ENCODE peak calls at places on chromosome 2, in five cellular contexts. One of them, this sample, is unnamed.

GRCh38 chr2:241109210-241110088 is 7.4 kb upstream of the MTERF4 start:
- DNase-seq in endothelial cell of umbilical vein: no peak
- DNase-seq in astrocyte: no peak
- DNase-seq in HCT116: no peak
- DNase-seq in neural progenitor cell: no peak
- DNase-seq in this sample: no peak

GRCh38 chr2:85913854-85914524 is 25.2 kb upstream of the ST3GAL5 start:
- DNase-seq in endothelial cell of umbilical vein: no peak
- DNase-seq in astrocyte: no peak
- DNase-seq in HCT116: no peak
- DNase-seq in neural progenitor cell: no peak
- DNase-seq in this sample: no peak

GRCh38 chr2:16653083-16653375 is 12.6 kb downstream of the CYRIA start:
- DNase-seq in endothelial cell of umbilical vein: no peak
- DNase-seq in astrocyte: no peak
- DNase-seq in HCT116: no peak
- DNase-seq in neural progenitor cell: no peak
- DNase-seq in this sample: no peak

GRCh38 chr2:197946562-197946961 is 142.2 kb downstream of the PLCL1 start:
- DNase-seq in endothelial cell of umbilical vein: no peak
- DNase-seq in astrocyte: no peak
- DNase-seq in HCT116: no peak
- DNase-seq in neural progenitor cell: peak
- DNase-seq in this sample: no peak

GRCh38 chr2:1224901-1225300 is 188.4 kb upstream of the TPO start:
- DNase-seq in endothelial cell of umbilical vein: no peak
- DNase-seq in astrocyte: no peak
- DNase-seq in HCT116: no peak
- DNase-seq in neural progenitor cell: no peak
- DNase-seq in this sample: no peak

GRCh38 chr2:112487444-112487961 is 5.5 kb downstream of the TTL start:
- DNase-seq in endothelial cell of umbilical vein: no peak
- DNase-seq in astrocyte: no peak
- DNase-seq in HCT116: no peak
- DNase-seq in neural progenitor cell: no peak
- DNase-seq in this sample: no peak

GRCh38 chr2:19132967-19133366 is 225.5 kb downstream of the OSR1 start:
- DNase-seq in endothelial cell of umbilical vein: no peak
- DNase-seq in astrocyte: no peak
- DNase-seq in HCT116: no peak
- DNase-seq in neural progenitor cell: no peak
- DNase-seq in this sample: no peak

GRCh38 chr2:128411431-128411830 is 92.8 kb upstream of the HS6ST1 start:
- DNase-seq in endothelial cell of umbilical vein: no peak
- DNase-seq in astrocyte: no peak
- DNase-seq in HCT116: no peak
- DNase-seq in neural progenitor cell: no peak
- DNase-seq in this sample: no peak

GRCh38 chr2:236642584-236643291 is 73.1 kb downstream of the ACKR3 start:
- DNase-seq in endothelial cell of umbilical vein: peak
- DNase-seq in astrocyte: peak
- DNase-seq in HCT116: no peak
- DNase-seq in neural progenitor cell: no peak
- DNase-seq in this sample: no peak

GRCh38 chr2:65186093-65186868 is 41.4 kb upstream of the ACTR2 start:
- DNase-seq in endothelial cell of umbilical vein: peak
- DNase-seq in astrocyte: no peak
- DNase-seq in HCT116: no peak
- DNase-seq in neural progenitor cell: no peak
- DNase-seq in this sample: no peak

GRCh38 chr2:85504434-85505261 is 34.3 kb upstream of the MAT2A start:
- DNase-seq in endothelial cell of umbilical vein: peak
- DNase-seq in astrocyte: peak
- DNase-seq in HCT116: peak
- DNase-seq in neural progenitor cell: no peak
- DNase-seq in this sample: peak

GRCh38 chr2:144596074-144596871 is 76.4 kb upstream of the ZEB2 start:
- DNase-seq in endothelial cell of umbilical vein: peak
- DNase-seq in astrocyte: peak
- DNase-seq in HCT116: no peak
- DNase-seq in neural progenitor cell: peak
- DNase-seq in this sample: no peak

GRCh38 chr2:112706170-112706664 is 14.6 kb upstream of the NT5DC4 start:
- DNase-seq in endothelial cell of umbilical vein: no peak
- DNase-seq in astrocyte: peak
- DNase-seq in HCT116: no peak
- DNase-seq in neural progenitor cell: no peak
- DNase-seq in this sample: no peak

GRCh38 chr2:64989982-64990614 is 899 bp downstream of the SLC1A4 start:
- DNase-seq in endothelial cell of umbilical vein: peak
- DNase-seq in astrocyte: no peak
- DNase-seq in HCT116: no peak
- DNase-seq in neural progenitor cell: peak
- DNase-seq in this sample: peak

GRCh38 chr2:68098398-68098797 is 35.6 kb upstream of the C1D start:
- DNase-seq in endothelial cell of umbilical vein: no peak
- DNase-seq in astrocyte: no peak
- DNase-seq in HCT116: no peak
- DNase-seq in neural progenitor cell: no peak
- DNase-seq in this sample: no peak

GRCh38 chr2:177078416-177078815 is 134.2 kb upstream of the HNRNPA3 start:
- DNase-seq in endothelial cell of umbilical vein: no peak
- DNase-seq in astrocyte: no peak
- DNase-seq in HCT116: no peak
- DNase-seq in neural progenitor cell: no peak
- DNase-seq in this sample: no peak

GRCh38 chr2:40240067-40240466 is 211.8 kb downstream of the SLC8A1 start:
- DNase-seq in endothelial cell of umbilical vein: peak
- DNase-seq in astrocyte: peak
- DNase-seq in HCT116: no peak
- DNase-seq in neural progenitor cell: no peak
- DNase-seq in this sample: peak

GRCh38 chr2:62586981-62587380 is 81.0 kb upstream of the TMEM17 start:
- DNase-seq in endothelial cell of umbilical vein: no peak
- DNase-seq in astrocyte: peak
- DNase-seq in HCT116: no peak
- DNase-seq in neural progenitor cell: no peak
- DNase-seq in this sample: no peak

GRCh38 chr2:70709275-70709674 is 58.7 kb downstream of the ADD2 start:
- DNase-seq in endothelial cell of umbilical vein: no peak
- DNase-seq in astrocyte: peak
- DNase-seq in HCT116: no peak
- DNase-seq in neural progenitor cell: no peak
- DNase-seq in this sample: no peak

GRCh38 chr2:45890819-45891218 is 239.3 kb downstream of the PRKCE start:
- DNase-seq in endothelial cell of umbilical vein: no peak
- DNase-seq in astrocyte: no peak
- DNase-seq in HCT116: no peak
- DNase-seq in neural progenitor cell: no peak
- DNase-seq in this sample: no peak

GRCh38 chr2:27118525-27119329 is at the start of gene CGREF1:
- DNase-seq in endothelial cell of umbilical vein: peak
- DNase-seq in astrocyte: no peak
- DNase-seq in HCT116: no peak
- DNase-seq in neural progenitor cell: peak
- DNase-seq in this sample: peak

GRCh38 chr2:2123259-2123658 is 207.8 kb downstream of the MYT1L start:
- DNase-seq in endothelial cell of umbilical vein: no peak
- DNase-seq in astrocyte: no peak
- DNase-seq in HCT116: no peak
- DNase-seq in neural progenitor cell: no peak
- DNase-seq in this sample: no peak

GRCh38 chr2:76197842-76198448 is 487.2 kb upstream of the GCFC2 start:
- DNase-seq in endothelial cell of umbilical vein: peak
- DNase-seq in astrocyte: peak
- DNase-seq in HCT116: peak
- DNase-seq in neural progenitor cell: peak
- DNase-seq in this sample: peak

GRCh38 chr2:120771556-120772208 is 36.0 kb downstream of the GLI2 start:
- DNase-seq in endothelial cell of umbilical vein: no peak
- DNase-seq in astrocyte: peak
- DNase-seq in HCT116: no peak
- DNase-seq in neural progenitor cell: no peak
- DNase-seq in this sample: no peak

GRCh38 chr2:4502230-4502843 is 799.0 kb downstream of the DCDC2C start:
- DNase-seq in endothelial cell of umbilical vein: peak
- DNase-seq in astrocyte: no peak
- DNase-seq in HCT116: no peak
- DNase-seq in neural progenitor cell: no peak
- DNase-seq in this sample: no peak

DNA sequence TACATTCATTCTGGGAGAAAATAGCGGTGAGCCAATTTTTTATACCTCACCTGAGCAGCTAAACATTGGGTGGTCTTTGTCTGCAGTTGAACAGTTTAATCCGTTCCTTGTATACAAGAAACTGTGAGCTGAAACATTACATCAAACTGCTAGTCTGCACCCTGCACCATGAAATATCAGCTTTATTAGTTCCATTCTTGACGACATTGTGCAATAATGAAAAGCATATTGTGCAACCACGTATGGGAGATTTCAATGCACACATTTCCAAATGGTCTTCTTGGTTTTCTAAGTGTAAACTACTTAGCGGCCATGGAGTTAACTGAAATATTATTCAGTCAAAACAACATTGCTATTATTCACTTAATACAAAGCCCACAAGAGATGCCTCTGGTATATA is 127.3 kb downstream of the LPIN1 start:
- DNase-seq in endothelial cell of umbilical vein: no peak
- DNase-seq in astrocyte: no peak
- DNase-seq in HCT116: no peak
- DNase-seq in neural progenitor cell: no peak
- DNase-seq in this sample: peak
- TF ChIP-seq EZH2 in endothelial cell of umbilical vein: no peak
- TF ChIP-seq EZH2 in astrocyte: no peak
- TF ChIP-seq EZH2 in HCT116: no peak
- TF ChIP-seq EZH2 in neural progenitor cell: no peak
- TF ChIP-seq EZH2 in this sample: no peak

GRCh38 chr2:230140667-230141066 is 71.9 kb upstream of the SLC16A14 start:
- DNase-seq in endothelial cell of umbilical vein: no peak
- DNase-seq in astrocyte: no peak
- DNase-seq in HCT116: no peak
- DNase-seq in neural progenitor cell: no peak
- DNase-seq in this sample: no peak

GRCh38 chr2:230135126-230135525 is 66.4 kb upstream of the SLC16A14 start:
- DNase-seq in endothelial cell of umbilical vein: no peak
- DNase-seq in astrocyte: no peak
- DNase-seq in HCT116: no peak
- DNase-seq in neural progenitor cell: no peak
- DNase-seq in this sample: no peak

GRCh38 chr2:230134496-230135073 is 65.9 kb upstream of the SLC16A14 start:
- DNase-seq in endothelial cell of umbilical vein: peak
- DNase-seq in astrocyte: peak
- DNase-seq in HCT116: no peak
- DNase-seq in neural progenitor cell: no peak
- DNase-seq in this sample: no peak

DNA sequence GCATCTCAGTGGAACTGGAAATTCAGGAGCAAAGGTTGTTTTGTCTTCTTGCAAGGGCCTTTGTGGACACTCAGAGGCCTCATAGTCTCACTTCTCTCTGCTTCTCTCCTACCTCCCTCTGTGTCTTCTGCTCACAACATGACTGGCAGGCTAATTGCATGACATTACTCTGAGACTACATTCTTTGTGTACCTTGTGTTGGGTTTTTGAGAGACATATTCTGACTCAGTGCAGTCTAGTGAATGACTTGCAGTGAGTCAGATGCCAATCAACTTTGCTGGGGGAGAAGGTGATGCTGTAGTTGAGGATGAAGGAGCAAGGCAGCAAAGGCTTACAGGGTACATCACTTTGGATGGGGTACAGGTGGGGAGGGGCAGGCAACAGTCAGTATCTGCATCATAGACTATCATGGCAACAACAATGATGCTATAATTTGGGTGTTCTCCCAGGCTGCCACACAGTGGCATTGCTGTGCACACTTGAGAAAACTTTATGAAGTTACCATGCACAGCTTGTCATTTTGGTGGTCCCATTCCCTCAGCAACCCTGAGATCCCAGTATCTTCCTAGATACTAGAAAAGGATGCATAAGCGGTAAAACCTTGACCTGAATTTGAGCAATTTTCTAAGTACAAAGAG is 69.3 kb upstream of the SLC16A14 start:
- DNase-seq in endothelial cell of umbilical vein: no peak
- DNase-seq in astrocyte: peak
- DNase-seq in HCT116: no peak
- DNase-seq in neural progenitor cell: no peak
- DNase-seq in this sample: no peak
- TF ChIP-seq CTCF in endothelial cell of umbilical vein: no peak
- TF ChIP-seq CTCF in astrocyte: no peak
- TF ChIP-seq CTCF in HCT116: no peak
- TF ChIP-seq CTCF in neural progenitor cell: no peak
- TF ChIP-seq CTCF in this sample: peak

GRCh38 chr2:33272001-33272400 is 204.4 kb upstream of the RASGRP3 start:
- DNase-seq in endothelial cell of umbilical vein: no peak
- DNase-seq in astrocyte: peak
- DNase-seq in HCT116: no peak
- DNase-seq in neural progenitor cell: no peak
- DNase-seq in this sample: no peak
- TF ChIP-seq EZH2 in endothelial cell of umbilical vein: no peak
- TF ChIP-seq EZH2 in astrocyte: no peak
- TF ChIP-seq EZH2 in HCT116: no peak
- TF ChIP-seq EZH2 in neural progenitor cell: no peak
- TF ChIP-seq EZH2 in this sample: no peak

GRCh38 chr2:55918856-55919255 is 4.7 kb downstream of the EFEMP1 start:
- DNase-seq in endothelial cell of umbilical vein: peak
- DNase-seq in astrocyte: no peak
- DNase-seq in HCT116: no peak
- DNase-seq in neural progenitor cell: no peak
- DNase-seq in this sample: no peak

GRCh38 chr2:55917117-55917516 is 6.5 kb downstream of the EFEMP1 start:
- DNase-seq in endothelial cell of umbilical vein: no peak
- DNase-seq in astrocyte: no peak
- DNase-seq in HCT116: no peak
- DNase-seq in neural progenitor cell: no peak
- DNase-seq in this sample: no peak

GRCh38 chr2:55922488-55922887 is 1.1 kb downstream of the EFEMP1 start:
- DNase-seq in endothelial cell of umbilical vein: peak
- DNase-seq in astrocyte: peak
- DNase-seq in HCT116: no peak
- DNase-seq in neural progenitor cell: peak
- DNase-seq in this sample: no peak

GRCh38 chr2:55917713-55918390 is 5.7 kb downstream of the EFEMP1 start:
- DNase-seq in endothelial cell of umbilical vein: peak
- DNase-seq in astrocyte: no peak
- DNase-seq in HCT116: no peak
- DNase-seq in neural progenitor cell: no peak
- DNase-seq in this sample: no peak

GRCh38 chr2:55919574-55919973 is 4.0 kb downstream of the EFEMP1 start:
- DNase-seq in endothelial cell of umbilical vein: no peak
- DNase-seq in astrocyte: no peak
- DNase-seq in HCT116: no peak
- DNase-seq in neural progenitor cell: no peak
- DNase-seq in this sample: no peak
- TF ChIP-seq CTCF in endothelial cell of umbilical vein: no peak
- TF ChIP-seq CTCF in astrocyte: no peak
- TF ChIP-seq CTCF in HCT116: no peak
- TF ChIP-seq CTCF in neural progenitor cell: no peak
- TF ChIP-seq CTCF in this sample: no peak

This sample was measured in A673.